ENCODE peak calls at places on chromosome 22, in four cellular contexts. S, M, I and F are unnamed samples.

GRCh38 chr22:48894804-48895250 is 932.8 kb downstream of the BRD1 start:
- DNase-seq in M (no peak), S (no peak), I (no peak), F (no peak)

GRCh38 chr22:30806391-30806861 is 111.8 kb downstream of the OSBP2 start:
- DNase-seq in I (no peak), M (no peak), S (no peak), F (no peak)

GRCh38 chr22:31917227-31917921 is 27.0 kb upstream of the YWHAH start:
- DNase-seq in I (no peak), S (no peak), M (no peak), F (no peak)

GRCh38 chr22:28882878-28883656 is at the start of gene ZNRF3:
- DNase-seq in S (peak; percentile 94), I (peak; percentile 94), M (peak; percentile 87), F (peak; percentile 92)

GRCh38 chr22:30400159-30400558 is 3.3 kb downstream of the SEC14L2 start:
- DNase-seq in I (no peak), S (no peak), M (no peak), F (no peak)

GRCh38 chr22:27323646-27324045 is 477.9 kb downstream of the MN1 start:
- DNase-seq in I (no peak), M (no peak), S (no peak), F (no peak)

GRCh38 chr22:26298605-26299310 is 129.5 kb downstream of the SEZ6L start:
- DNase-seq in S (no peak), M (no peak), I (no peak), F (no peak)

GRCh38 chr22:35921777-35922176 is 106.8 kb downstream of the RBFOX2 start:
- DNase-seq in I (peak; percentile 79), S (peak; percentile 81), M (peak; percentile 19), F (peak; percentile 7)

GRCh38 chr22:24156146-24156914 is 25.0 kb upstream of the SUSD2 start:
- DNase-seq in I (no peak), M (peak; percentile 66), S (no peak), F (peak; percentile 72)

GRCh38 chr22:41437198-41437597 is 9.4 kb downstream of the TOB2 start:
- DNase-seq in S (no peak), M (no peak), I (no peak), F (no peak)

GRCh38 chr22:44658371-44658953 is 43.5 kb upstream of the PRR5 start:
- DNase-seq in S (peak; percentile 41), M (no peak), I (peak; percentile 39), F (no peak)

GRCh38 chr22:17638182-17638431 is 450 bp upstream of the BCL2L13 start:
- DNase-seq in S (no peak), I (no peak), M (no peak), F (no peak)

GRCh38 chr22:29715240-29715639 is 4.6 kb upstream of the CABP7 start:
- DNase-seq in M (no peak), S (no peak), I (no peak), F (no peak)

GRCh38 chr22:44684506-44685383 is 17.3 kb upstream of the PRR5 start:
- DNase-seq in S (peak; percentile 70), I (peak; percentile 85), M (peak; percentile 84), F (peak; percentile 87)

GRCh38 chr22:17753401-17753989 is 20.8 kb downstream of the BID start:
- DNase-seq in S (no peak), I (no peak), M (no peak), F (no peak)

GRCh38 chr22:27217154-27217553 is 559.8 kb downstream of the MIAT start:
- DNase-seq in I (no peak), M (no peak), S (no peak), F (no peak)

GRCh38 chr22:37243402-37244113 is 511 bp downstream of the RAC2 start:
- DNase-seq in M (no peak), I (no peak), S (no peak), F (peak; percentile 42)
- H3K4me3 ChIP-seq in M (peak overlapping the region; percentile 99), I (no peak overlapping the region), S (no peak overlapping the region), F (peak overlapping the region; percentile 98)

DNA sequence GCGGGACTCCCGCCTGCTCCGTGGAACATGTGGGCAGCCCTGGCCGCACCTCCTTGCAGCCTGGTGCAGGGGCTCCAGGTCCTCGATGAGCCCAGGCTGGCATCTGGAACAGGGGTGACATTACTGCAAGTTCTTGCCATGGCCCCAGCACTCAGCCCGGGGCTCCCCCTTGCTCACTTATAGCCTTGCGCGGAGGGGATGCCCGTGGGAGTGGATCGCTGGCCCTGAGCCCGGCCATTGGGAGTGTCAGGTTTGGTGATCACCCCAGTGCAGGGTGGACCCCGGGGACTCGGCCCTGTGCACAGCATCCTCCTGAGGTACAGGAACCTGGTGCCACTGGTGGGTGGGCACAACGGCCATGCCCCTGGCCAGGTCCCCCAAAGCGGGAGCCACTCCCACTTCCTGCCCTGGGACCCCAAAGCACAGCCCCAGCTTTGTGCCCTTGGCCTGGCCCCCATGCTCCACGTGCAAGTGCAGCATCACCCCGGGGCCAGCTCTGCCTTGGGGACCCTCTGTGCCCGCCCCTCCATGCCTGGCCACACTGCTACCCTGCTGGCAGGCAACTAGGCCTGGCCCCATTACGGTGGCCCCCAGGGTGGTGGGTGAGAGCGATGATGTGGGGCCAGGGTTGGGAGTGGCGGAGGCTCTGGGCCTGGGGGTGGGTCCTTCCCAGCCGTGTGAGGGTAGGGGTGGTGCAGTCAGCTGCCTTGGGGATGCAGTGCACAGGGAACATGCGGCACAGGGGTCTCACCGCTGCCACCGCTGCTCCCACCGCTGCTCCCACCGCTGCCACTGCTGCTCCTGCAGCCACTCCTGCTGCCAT is 439.8 kb downstream of the TBC1D22A start:
- DNase-seq in M (no peak), I (no peak), S (no peak), F (peak; percentile 43)
- H3K9me3 ChIP-seq in M (no peaks in the 10 kb centered on the region), I (no peaks in the 10 kb centered on the region), S (no peaks in the 10 kb centered on the region), F (no peaks in the 10 kb centered on the region)

GRCh38 chr22:46522743-46523300 is 14.6 kb downstream of the CELSR1 start:
- DNase-seq in I (no peak), M (no peak), S (no peak), F (no peak)

GRCh38 chr22:46528121-46528610 is 9.3 kb downstream of the CELSR1 start:
- DNase-seq in S (no peak), I (no peak), M (no peak), F (no peak)

GRCh38 chr22:46524203-46524740 is 13.1 kb downstream of the CELSR1 start:
- DNase-seq in M (no peak), S (no peak), I (no peak), F (no peak)

GRCh38 chr22:46525681-46526483 is 11.5 kb downstream of the CELSR1 start:
- DNase-seq in M (no peak), S (no peak), I (no peak), F (no peak)

GRCh38 chr22:46526484-46526839 is 11.0 kb downstream of the CELSR1 start:
- DNase-seq in S (no peak), M (no peak), I (no peak), F (no peak)
- H3K4me1 ChIP-seq in S (no peaks in the 10 kb centered on the region), M (no peaks in the 10 kb centered on the region), I (peaks cover 5% of the 10 kb centered on the region), F (no peaks in the 10 kb centered on the region)

GRCh38 chr22:40313007-40313406 is 33.3 kb upstream of the ADSL start:
- DNase-seq in S (no peak), I (no peak), M (no peak), F (no peak)
- H3K4me3 ChIP-seq in S (no peak overlapping the region), I (no peak overlapping the region), M (no peak overlapping the region), F (no peak overlapping the region)

GRCh38 chr22:42957958-42958357 is 57.0 kb downstream of the PACSIN2 start:
- DNase-seq in M (no peak), I (no peak), S (no peak), F (no peak)

GRCh38 chr22:42955842-42956241 is 59.1 kb downstream of the PACSIN2 start:
- DNase-seq in M (no peak), S (no peak), I (no peak), F (no peak)

GRCh38 chr22:42958937-42959336 is 56.0 kb downstream of the PACSIN2 start:
- DNase-seq in I (no peak), S (no peak), M (no peak), F (no peak)

GRCh38 chr22:42957544-42957943 is 57.4 kb downstream of the PACSIN2 start:
- DNase-seq in I (no peak), S (no peak), M (no peak), F (no peak)

GRCh38 chr22:42955087-42955630 is 59.8 kb downstream of the PACSIN2 start:
- DNase-seq in I (no peak), S (no peak), M (no peak), F (no peak)
- H3K9me3 ChIP-seq in I (no peaks in the 10 kb centered on the region), S (no peaks in the 10 kb centered on the region), M (no peaks in the 10 kb centered on the region), F (no peaks in the 10 kb centered on the region)

GRCh38 chr22:43201486-43202219 is 14.7 kb upstream of the TTLL12 start:
- DNase-seq in I (no peak), S (no peak), M (no peak), F (no peak)
- H3K4me1 ChIP-seq in I (no peaks in the 10 kb centered on the region), S (no peaks in the 10 kb centered on the region), M (peaks cover 18% of the 10 kb centered on the region), F (peaks cover 19% of the 10 kb centered on the region)